ENCODE peak calls at places on chromosomes 13 and 19, in nine cellular contexts. P is heart right ventricle, C is hypothalamus, S is transverse colon, G is NCI-H2081, N is COR-L47, W is NCI-H345, M is amniotic stem cell, Z is memory B cell. A is an unnamed sample.

GRCh38 chr13:100269837-100270236 is 180.9 kb downstream of the PCCA start:
- DNase-seq in P (peak; percentile 79), C (peak; percentile 45), S (peak; percentile 49), G (peak; percentile 49), N (no peak), W (no peak), M (no peak), Z (no peak), A (no peak)

GRCh38 chr13:109897988-109898623 is 111.7 kb upstream of the IRS2 start:
- DNase-seq in P (no peak), C (no peak), S (no peak), G (no peak), N (no peak), W (no peak), M (no peak), Z (no peak), A (no peak)

GRCh38 chr19:10333758-10334339 is 520 bp upstream of the RAVER1 start:
- DNase-seq in P (no peak), C (no peak), S (no peak), G (no peak), N (no peak), W (peak; percentile 56), M (no peak), Z (no peak), A (no peak)

GRCh38 chr13:70502944-70503343 is 394.7 kb upstream of the KLHL1 start:
- DNase-seq in P (no peak), C (no peak), S (no peak), G (no peak), N (no peak), W (no peak), M (no peak), Z (no peak), A (no peak)

GRCh38 chr13:46936525-46936924 is 39.7 kb upstream of the HTR2A start:
- DNase-seq in P (no peak), C (no peak), S (no peak), G (no peak), N (no peak), W (no peak), M (no peak), Z (no peak), A (no peak)

GRCh38 chr13:54433511-54434206 is 1405.0 kb downstream of the OLFM4 start:
- DNase-seq in P (no peak), C (no peak), S (no peak), G (peak; percentile 82), N (peak; percentile 75), W (peak; percentile 95), M (no peak), Z (no peak), A (no peak)

GRCh38 chr13:113506025-113506685 is 15.6 kb upstream of the DCUN1D2 start:
- DNase-seq in P (no peak), C (no peak), S (no peak), G (no peak), N (no peak), W (no peak), M (no peak), Z (no peak), A (no peak)

GRCh38 chr19:35868172-35868822 is at the start of gene APLP1:
- DNase-seq in P (peak; percentile 81), C (peak; percentile 87), S (peak; percentile 59), G (peak; percentile 67), N (peak; percentile 66), W (peak; percentile 96), M (no peak), Z (no peak), A (peak; percentile 57)

GRCh38 chr13:92573467-92574057 is 653.0 kb upstream of the GPC6 start:
- DNase-seq in P (no peak), C (no peak), S (no peak), G (peak; percentile 8), N (no peak), W (no peak), M (no peak), Z (no peak), A (peak; percentile 90)

GRCh38 chr19:38079926-38080380 is 144.1 kb downstream of the DPF1 start:
- DNase-seq in P (no peak), C (no peak), S (no peak), G (peak; percentile 95), N (peak; percentile 81), W (peak; percentile 92), M (peak; percentile 43), Z (no peak), A (no peak)

GRCh38 chr13:39483326-39483725 is 119.7 kb downstream of the LHFPL6 start:
- DNase-seq in P (no peak), C (no peak), S (no peak), G (peak; percentile 63), N (no peak), W (no peak), M (peak; percentile 21), Z (no peak), A (no peak)

GRCh38 chr13:75587679-75588078 is 38.1 kb downstream of the UCHL3 start:
- DNase-seq in P (no peak), C (no peak), S (no peak), G (peak; percentile 18), N (no peak), W (peak; percentile 21), M (no peak), Z (no peak), A (peak; percentile 10)

GRCh38 chr19:42108527-42109389 is 23.5 kb downstream of the POU2F2 start:
- DNase-seq in P (peak; percentile 68), C (peak; percentile 17), S (peak; percentile 86), G (peak; percentile 79), N (peak; percentile 77), W (peak; percentile 65), M (peak; percentile 80), Z (peak; percentile 93), A (peak; percentile 88)

GRCh38 chr13:46553886-46554855 is 1.2 kb downstream of the LRCH1 start:
- DNase-seq in P (peak; percentile 74), C (peak; percentile 2), S (peak; percentile 78), G (peak; percentile 75), N (peak; percentile 74), W (peak; percentile 55), M (peak; percentile 58), Z (peak; percentile 65), A (peak; percentile 87)

GRCh38 chr19:19410553-19411550 is 5.4 kb downstream of the GATAD2A start:
- DNase-seq in P (no peak), C (no peak), S (no peak), G (no peak), N (no peak), W (no peak), M (no peak), Z (no peak), A (no peak)

GRCh38 chr13:39329182-39329639 is 273.8 kb downstream of the LHFPL6 start:
- DNase-seq in P (no peak), C (no peak), S (peak; percentile 17), G (no peak), N (no peak), W (no peak), M (no peak), Z (no peak), A (no peak)

GRCh38 chr13:67736646-67737420 is 506.7 kb upstream of the PCDH9 start:
- DNase-seq in P (no peak), C (peak; percentile 6), S (no peak), G (peak; percentile 27), N (no peak), W (no peak), M (peak; percentile 61), Z (no peak), A (peak; percentile 56)

GRCh38 chr13:59487883-59488282 is 675.8 kb downstream of the DIAPH3 start:
- DNase-seq in P (no peak), C (no peak), S (no peak), G (no peak), N (no peak), W (no peak), M (no peak), Z (no peak), A (no peak)

GRCh38 chr19:18657590-18658365 is 20.9 kb downstream of the KLHL26 start:
- DNase-seq in P (peak; percentile 77), C (no peak), S (no peak), G (no peak), N (no peak), W (peak; percentile 9), M (no peak), Z (no peak), A (peak; percentile 18)

GRCh38 chr19:18062043-18062442 is 24.7 kb downstream of the IL12RB1 start:
- DNase-seq in P (no peak), C (no peak), S (no peak), G (peak; percentile 13), N (peak; percentile 46), W (peak; percentile 32), M (no peak), Z (no peak), A (no peak)

GRCh38 chr19:47096721-47097120 is 16.9 kb downstream of the ZC3H4 start:
- DNase-seq in P (no peak), C (no peak), S (peak; percentile 54), G (no peak), N (no peak), W (no peak), M (no peak), Z (no peak), A (no peak)

GRCh38 chr13:29817604-29818378 is 32.6 kb downstream of the UBL3 start:
- DNase-seq in P (no peak), C (no peak), S (no peak), G (no peak), N (no peak), W (no peak), M (no peak), Z (no peak), A (peak; percentile 25)

GRCh38 chr19:36668646-36669045 is 2.0 kb upstream of the ZNF461 start:
- DNase-seq in P (no peak), C (no peak), S (no peak), G (no peak), N (no peak), W (no peak), M (no peak), Z (no peak), A (no peak)

GRCh38 chr13:72025836-72026235 is 158.8 kb upstream of the DACH1 start:
- DNase-seq in P (no peak), C (no peak), S (no peak), G (no peak), N (no peak), W (no peak), M (no peak), Z (no peak), A (no peak)

GRCh38 chr13:59391696-59392095 is 772.0 kb downstream of the DIAPH3 start:
- DNase-seq in P (no peak), C (peak; percentile 2), S (peak; percentile 49), G (peak; percentile 43), N (peak; percentile 62), W (peak; percentile 44), M (peak; percentile 54), Z (peak; percentile 23), A (peak; percentile 79)

GRCh38 chr19:2282062-2282861 is at the start of gene PEAK3:
- DNase-seq in P (peak; percentile 81), C (peak; percentile 32), S (peak; percentile 79), G (no peak), N (no peak), W (no peak), M (no peak), Z (no peak), A (no peak)

GRCh38 chr19:15673176-15673654 is 328 bp downstream of the CYP4F12 start:
- DNase-seq in P (peak; percentile 23), C (no peak), S (peak; percentile 43), G (no peak), N (no peak), W (no peak), M (no peak), Z (no peak), A (no peak)

GRCh38 chr13:113427562-113428468 is 25.5 kb downstream of the ADPRHL1 start:
- DNase-seq in P (no peak), C (no peak), S (no peak), G (no peak), N (no peak), W (no peak), M (peak; percentile 27), Z (no peak), A (no peak)

GRCh38 chr13:51912091-51912490 is 50.3 kb downstream of the CCDC70 start:
- DNase-seq in P (no peak), C (peak; percentile 71), S (no peak), G (no peak), N (peak; percentile 64), W (peak; percentile 46), M (no peak), Z (no peak), A (peak; percentile 73)

GRCh38 chr13:29845440-29846056 is 4.9 kb downstream of the UBL3 start:
- DNase-seq in P (no peak), C (no peak), S (no peak), G (peak; percentile 2), N (no peak), W (no peak), M (no peak), Z (no peak), A (no peak)

GRCh38 chr19:44551850-44552249 is 22.4 kb upstream of the CEACAM20 start:
- DNase-seq in P (no peak), C (no peak), S (no peak), G (no peak), N (no peak), W (no peak), M (no peak), Z (no peak), A (no peak)